ENCODE peak calls at places on chromosomes 5 and 9, in seven cellular contexts. A is AG10803; T is heart left ventricle; F is epithelial cell of esophagus; Q is fibroblast of lung; X is CD8-positive, alpha-beta T cell; P is Caco-2. V is an unnamed sample.

GRCh38 chr9:137366445-137366810 is 56.5 kb downstream of the EXD3 start:
- DNase-seq in F (no peak), X (no peak), Q (no peak), A (no peak), T (no peak), P (peak; percentile 27), V (no peak)

GRCh38 chr5:27592231-27592630 is 553.8 kb upstream of the CDH9 start:
- DNase-seq in T (no peak), F (peak; percentile 49), Q (peak; percentile 6), P (no peak), A (no peak), X (no peak), V (peak; percentile 61)

GRCh38 chr5:172453206-172453985 is 929 bp downstream of the SH3PXD2B start:
- DNase-seq in A (peak; percentile 64), P (peak; percentile 59), X (no peak), T (no peak), Q (peak; percentile 73), F (peak; percentile 57), V (peak; percentile 69)

GRCh38 chr9:116232425-116233159 is 79.0 kb downstream of the PAPPA start:
- DNase-seq in P (no peak), T (no peak), Q (no peak), F (peak; percentile 49), A (peak; percentile 50), X (no peak), V (peak; percentile 53)

GRCh38 chr5:147369742-147370374 is 135.0 kb downstream of the STK32A start:
- DNase-seq in A (peak; percentile 12), Q (peak; percentile 30), P (no peak), X (no peak), T (no peak), F (peak; percentile 29), V (peak; percentile 46)

GRCh38 chr9:87663556-87663955 is 62.4 kb upstream of the CTSL start:
- DNase-seq in Q (no peak), T (no peak), X (no peak), A (no peak), F (no peak), P (no peak), V (no peak)

GRCh38 chr5:126525630-126526245 is 69.3 kb downstream of the ALDH7A1 start:
- DNase-seq in T (peak; percentile 81), A (no peak), X (no peak), Q (peak; percentile 25), F (peak; percentile 61), P (no peak), V (peak; percentile 58)

GRCh38 chr9:127919253-127919815 is 2.5 kb upstream of the ST6GALNAC4 start:
- DNase-seq in Q (peak; percentile 98), T (peak; percentile 94), P (peak; percentile 61), X (no peak), F (peak; percentile 100), A (peak; percentile 100), V (peak; percentile 100)

GRCh38 chr5:1073239-1074102 is 38.4 kb downstream of the SLC12A7 start:
- DNase-seq in P (no peak), T (no peak), Q (no peak), F (no peak), A (no peak), X (no peak), V (no peak)

GRCh38 chr5:73388371-73388684 is 60.2 kb downstream of the FOXD1 start:
- DNase-seq in A (peak; percentile 55), P (no peak), X (no peak), T (no peak), Q (no peak), F (no peak), V (no peak)

GRCh38 chr9:129802833-129803678 is at the start of gene TOR1B:
- DNase-seq in P (peak; percentile 93), F (peak; percentile 90), X (peak; percentile 96), A (peak; percentile 90), Q (peak; percentile 91), T (peak; percentile 94), V (peak; percentile 96)
- H3K4me3 ChIP-seq in P (peak within 1 kb of the TSS; percentile 71), F (peak within 1 kb of the TSS; percentile 71), X (peak within 1 kb of the TSS; percentile 96), A (peak within 1 kb of the TSS; percentile 75), Q (peak within 1 kb of the TSS; percentile 80), T (peak within 1 kb of the TSS; percentile 74), V (peak within 1 kb of the TSS; percentile 73)

GRCh38 chr9:133524146-133524545 is 613 bp downstream of the MYMK start:
- DNase-seq in A (no peak), X (no peak), T (no peak), F (no peak), P (no peak), Q (no peak), V (no peak)

GRCh38 chr9:133524679-133525228 is at the start of gene MYMK:
- DNase-seq in P (no peak), Q (no peak), F (no peak), A (no peak), T (no peak), X (no peak), V (no peak)

GRCh38 chr9:133522073-133522910 is 2.5 kb downstream of the MYMK start:
- DNase-seq in T (no peak), P (no peak), A (no peak), Q (no peak), X (no peak), F (no peak), V (no peak)

GRCh38 chr9:133521122-133522072 is 3.4 kb downstream of the MYMK start:
- DNase-seq in P (no peak), T (no peak), F (no peak), A (no peak), X (no peak), Q (no peak), V (no peak)

GRCh38 chr9:133523096-133523495 is 1.7 kb downstream of the MYMK start:
- DNase-seq in Q (no peak), A (no peak), X (no peak), P (no peak), F (no peak), T (no peak), V (no peak)
- TF ChIP-seq CTCF in Q (no peak), A (no peak), X (no peak), P (no peak), F (no peak), T (no peak), V (no peak)

DNA sequence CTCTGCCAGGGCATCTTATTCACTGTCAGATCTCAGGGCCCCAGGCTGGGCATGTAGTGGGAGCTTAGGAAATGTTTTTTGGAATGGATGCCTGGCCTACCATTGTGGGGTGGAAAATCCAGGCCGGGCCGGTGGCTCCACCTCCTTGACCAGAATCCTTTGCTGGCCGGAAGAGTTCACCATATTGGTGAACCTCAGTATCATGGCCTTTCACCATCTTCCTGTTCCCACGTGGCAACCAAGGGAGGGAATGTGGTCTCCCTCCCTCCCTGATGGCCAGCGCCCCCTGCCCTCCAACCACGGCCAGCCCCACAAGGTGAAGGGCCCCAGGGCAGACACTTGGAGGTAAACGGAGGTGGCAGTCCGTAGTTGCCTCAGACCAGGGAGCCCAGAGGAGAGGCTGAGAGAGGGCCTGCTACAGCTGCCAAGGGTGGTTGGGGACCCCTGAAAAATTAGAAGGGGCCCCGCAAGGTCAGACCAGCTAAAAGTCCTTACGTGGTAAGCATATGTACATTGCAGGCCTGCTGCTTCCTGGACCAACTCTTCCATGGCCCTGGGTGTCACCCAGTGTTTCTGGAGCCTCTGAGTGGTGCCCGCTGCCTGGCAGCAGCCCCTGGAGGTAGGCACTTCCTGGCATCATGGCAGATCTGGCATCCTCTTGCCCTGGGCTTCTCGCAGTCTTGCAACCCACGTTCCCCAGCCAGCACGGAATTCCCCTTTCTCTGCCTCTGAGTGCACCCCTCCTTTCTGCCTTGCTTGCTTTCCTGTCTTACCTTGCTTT is 153.4 kb downstream of the RGS3 start:
- DNase-seq in T (no peak), A (peak; percentile 26), Q (no peak), X (no peak), P (no peak), F (no peak), V (no peak)
- H3K4me3 ChIP-seq in T (no peak overlapping the region), A (no peak overlapping the region), Q (no peak overlapping the region), X (no peak overlapping the region), P (no peak overlapping the region), F (no peak overlapping the region), V (no peak overlapping the region)

DNA sequence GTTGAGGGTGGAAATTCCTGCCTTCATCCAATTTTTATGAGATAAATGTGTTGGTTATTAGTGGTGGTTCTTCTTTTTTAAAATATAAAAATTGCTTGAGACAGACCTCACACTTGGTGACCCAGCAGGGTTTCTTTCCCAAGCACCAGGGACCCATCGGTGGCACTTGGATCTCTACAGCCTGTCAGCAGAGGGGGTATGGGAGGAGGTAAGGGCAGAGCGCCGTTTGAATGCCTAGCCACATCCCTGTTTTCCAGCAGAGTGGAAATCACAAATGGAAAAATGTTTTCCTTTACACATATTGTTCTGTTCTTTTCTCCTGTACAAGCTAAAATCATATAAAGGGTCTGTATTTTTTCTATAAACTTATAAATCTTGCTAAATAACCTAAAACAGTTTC is 248.0 kb downstream of the NR3C1 start:
- DNase-seq in Q (no peak), T (no peak), F (no peak), P (no peak), A (peak; percentile 46), X (no peak), V (no peak)
- TF ChIP-seq CTCF in Q (no peak), T (no peak), F (no peak), P (no peak), A (peak; percentile 25), X (no peak), V (no peak)

DNA sequence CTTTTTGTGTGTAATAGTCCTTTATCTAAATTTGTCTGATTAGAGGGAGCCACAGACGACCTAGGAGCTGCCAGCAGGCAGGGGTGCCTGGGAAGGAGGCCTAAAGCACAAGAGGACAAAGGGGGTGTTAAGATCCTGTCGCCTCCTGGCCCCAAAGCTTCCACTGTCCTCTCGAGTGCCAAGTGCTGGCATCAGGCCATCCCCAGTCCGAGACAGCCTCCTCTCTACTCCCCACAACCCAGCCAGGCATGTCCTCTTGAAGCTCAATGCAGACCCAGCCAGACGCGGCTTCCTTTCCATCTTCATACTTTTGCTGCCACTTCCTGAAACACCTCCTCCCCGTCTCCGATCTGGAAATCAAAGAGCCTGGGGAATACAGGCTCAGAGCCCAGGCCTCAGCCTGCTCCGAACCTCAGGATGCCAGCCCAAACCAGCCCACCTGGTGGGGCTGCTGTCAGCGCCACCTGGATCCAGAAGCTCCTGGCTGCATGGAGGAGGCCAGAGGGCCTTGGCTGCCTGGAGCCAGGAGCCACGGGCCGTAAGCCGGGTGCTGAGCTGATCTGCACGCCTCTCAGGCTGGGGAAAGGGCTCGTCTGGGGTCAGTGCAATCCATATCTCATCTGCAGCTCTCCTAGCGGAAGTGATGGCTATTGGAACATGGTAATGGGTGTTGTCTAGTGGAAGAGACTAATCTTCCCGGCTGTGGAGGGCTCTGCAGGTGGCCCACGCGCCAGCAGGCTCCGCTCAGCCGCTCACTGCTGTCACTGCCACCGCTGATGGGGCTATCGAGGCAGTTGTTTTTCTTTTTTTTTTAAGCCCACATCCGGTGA is 60.2 kb upstream of the FUBP3 start:
- DNase-seq in P (no peak), Q (no peak), A (no peak), T (no peak), X (no peak), F (no peak), V (no peak)
- H3K4me3 ChIP-seq in P (no peak overlapping the region), Q (no peak overlapping the region), A (no peak overlapping the region), T (no peak overlapping the region), X (no peak overlapping the region), F (no peak overlapping the region), V (no peak overlapping the region)